ENCODE peak calls at places on chromosomes 6 and 20, in eight cellular contexts. One of them, this sample, is unnamed.
A peak's percentile ranks its signal among the peaks of the same experiment; 100 is the strongest.

GRCh38 chr6:44039839-44040350 is 87.4 kb downstream of the MRPL14 start:
- DNase-seq in ovary: no peak
- DNase-seq in uterus: no peak
- DNase-seq in stomach: no peak
- DNase-seq in A549: no peak
- DNase-seq in right lobe of liver: peak; percentile 27
- DNase-seq in spleen: peak; percentile 47
- DNase-seq in endothelial cell of umbilical vein: no peak
- DNase-seq in this sample: no peak

GRCh38 chr6:96781557-96781956 is 55.7 kb downstream of the GPR63 start:
- DNase-seq in spleen: no peak
- DNase-seq in endothelial cell of umbilical vein: no peak
- DNase-seq in stomach: no peak
- DNase-seq in A549: no peak
- DNase-seq in ovary: no peak
- DNase-seq in right lobe of liver: no peak
- DNase-seq in uterus: no peak
- DNase-seq in this sample: no peak

GRCh38 chr6:111087871-111088667 is 766 bp downstream of the SLC16A10 start:
- DNase-seq in endothelial cell of umbilical vein: peak; percentile 9
- DNase-seq in stomach: peak; percentile 44
- DNase-seq in spleen: no peak
- DNase-seq in ovary: peak; percentile 26
- DNase-seq in right lobe of liver: peak; percentile 60
- DNase-seq in uterus: no peak
- DNase-seq in A549: no peak
- DNase-seq in this sample: peak; percentile 15

GRCh38 chr6:147735924-147736323 is 227.4 kb downstream of the SAMD5 start:
- DNase-seq in ovary: no peak
- DNase-seq in stomach: no peak
- DNase-seq in uterus: no peak
- DNase-seq in A549: no peak
- DNase-seq in endothelial cell of umbilical vein: no peak
- DNase-seq in right lobe of liver: no peak
- DNase-seq in spleen: no peak
- DNase-seq in this sample: no peak

GRCh38 chr6:45724511-45724910 is 291.1 kb downstream of the CLIC5 start:
- DNase-seq in spleen: no peak
- DNase-seq in endothelial cell of umbilical vein: peak; percentile 87
- DNase-seq in uterus: no peak
- DNase-seq in ovary: peak; percentile 53
- DNase-seq in A549: no peak
- DNase-seq in right lobe of liver: no peak
- DNase-seq in stomach: no peak
- DNase-seq in this sample: peak; percentile 76

GRCh38 chr6:496649-497048 is 105.1 kb downstream of the IRF4 start:
- DNase-seq in right lobe of liver: no peak
- DNase-seq in uterus: no peak
- DNase-seq in endothelial cell of umbilical vein: no peak
- DNase-seq in A549: no peak
- DNase-seq in ovary: no peak
- DNase-seq in spleen: no peak
- DNase-seq in stomach: no peak
- DNase-seq in this sample: no peak

GRCh38 chr6:90375681-90376439 is 79.2 kb upstream of the BACH2 start:
- DNase-seq in right lobe of liver: no peak
- DNase-seq in endothelial cell of umbilical vein: no peak
- DNase-seq in A549: no peak
- DNase-seq in ovary: no peak
- DNase-seq in uterus: no peak
- DNase-seq in stomach: no peak
- DNase-seq in spleen: no peak
- DNase-seq in this sample: peak; percentile 26

GRCh38 chr6:166930354-166930891 is 25.9 kb downstream of the RNASET2 start:
- DNase-seq in endothelial cell of umbilical vein: no peak
- DNase-seq in uterus: no peak
- DNase-seq in stomach: no peak
- DNase-seq in right lobe of liver: no peak
- DNase-seq in spleen: peak; percentile 48
- DNase-seq in A549: no peak
- DNase-seq in ovary: no peak
- DNase-seq in this sample: no peak

GRCh38 chr6:87408721-87409155 is 966 bp downstream of the CFAP206 start:
- DNase-seq in A549: no peak
- DNase-seq in stomach: no peak
- DNase-seq in spleen: no peak
- DNase-seq in ovary: no peak
- DNase-seq in right lobe of liver: no peak
- DNase-seq in endothelial cell of umbilical vein: no peak
- DNase-seq in uterus: no peak
- DNase-seq in this sample: no peak

DNA sequence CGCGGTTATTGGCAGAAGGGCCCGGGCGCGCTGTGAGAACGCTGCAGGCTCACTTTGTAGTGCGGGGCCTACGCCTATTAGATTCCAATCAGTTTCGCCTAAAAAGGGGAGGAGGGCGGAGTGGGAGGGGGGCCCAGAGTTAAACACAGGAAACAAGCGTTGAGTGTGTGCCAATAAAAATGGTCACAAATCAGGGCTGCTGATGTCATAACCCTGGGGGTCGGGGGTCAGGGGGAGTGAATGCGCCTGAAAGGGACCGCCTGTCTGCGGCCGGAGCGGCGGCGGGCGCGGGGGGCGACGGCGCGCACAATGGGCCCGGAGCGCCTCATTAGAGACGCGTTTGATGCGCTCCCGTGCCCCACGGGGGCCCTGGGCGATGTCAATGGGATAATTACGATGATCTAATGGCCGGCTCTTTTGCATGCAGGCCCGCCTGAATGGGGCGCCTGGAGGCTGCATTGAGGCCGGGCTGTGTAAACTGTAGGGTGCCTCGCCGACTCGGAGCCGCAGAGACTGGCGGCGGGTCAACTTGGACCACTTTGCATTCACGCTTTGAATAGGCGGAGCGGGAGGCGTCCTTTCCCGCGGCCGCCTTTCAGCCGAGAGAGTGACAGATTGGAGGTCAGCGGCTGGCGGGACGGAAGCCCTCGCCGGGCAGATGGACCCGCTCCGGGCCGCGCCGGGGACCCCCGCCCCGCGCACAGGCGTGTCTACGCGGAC is 296.0 kb downstream of the TFAP2C start:
- DNase-seq in right lobe of liver: no peak
- DNase-seq in ovary: no peak
- DNase-seq in endothelial cell of umbilical vein: no peak
- DNase-seq in uterus: no peak
- DNase-seq in spleen: no peak
- DNase-seq in A549: no peak
- DNase-seq in stomach: no peak
- DNase-seq in this sample: peak; percentile 24
- H3K4me3 ChIP-seq in right lobe of liver: no peak overlapping the region
- H3K4me3 ChIP-seq in ovary: no peak overlapping the region
- H3K4me3 ChIP-seq in endothelial cell of umbilical vein: no peak overlapping the region
- H3K4me3 ChIP-seq in uterus: no peak overlapping the region
- H3K4me3 ChIP-seq in spleen: no peak overlapping the region
- H3K4me3 ChIP-seq in A549: peak overlapping the region; percentile 50
- H3K4me3 ChIP-seq in stomach: peak overlapping the region; percentile 2
- H3K4me3 ChIP-seq in this sample: peak overlapping the region; percentile 37

DNA sequence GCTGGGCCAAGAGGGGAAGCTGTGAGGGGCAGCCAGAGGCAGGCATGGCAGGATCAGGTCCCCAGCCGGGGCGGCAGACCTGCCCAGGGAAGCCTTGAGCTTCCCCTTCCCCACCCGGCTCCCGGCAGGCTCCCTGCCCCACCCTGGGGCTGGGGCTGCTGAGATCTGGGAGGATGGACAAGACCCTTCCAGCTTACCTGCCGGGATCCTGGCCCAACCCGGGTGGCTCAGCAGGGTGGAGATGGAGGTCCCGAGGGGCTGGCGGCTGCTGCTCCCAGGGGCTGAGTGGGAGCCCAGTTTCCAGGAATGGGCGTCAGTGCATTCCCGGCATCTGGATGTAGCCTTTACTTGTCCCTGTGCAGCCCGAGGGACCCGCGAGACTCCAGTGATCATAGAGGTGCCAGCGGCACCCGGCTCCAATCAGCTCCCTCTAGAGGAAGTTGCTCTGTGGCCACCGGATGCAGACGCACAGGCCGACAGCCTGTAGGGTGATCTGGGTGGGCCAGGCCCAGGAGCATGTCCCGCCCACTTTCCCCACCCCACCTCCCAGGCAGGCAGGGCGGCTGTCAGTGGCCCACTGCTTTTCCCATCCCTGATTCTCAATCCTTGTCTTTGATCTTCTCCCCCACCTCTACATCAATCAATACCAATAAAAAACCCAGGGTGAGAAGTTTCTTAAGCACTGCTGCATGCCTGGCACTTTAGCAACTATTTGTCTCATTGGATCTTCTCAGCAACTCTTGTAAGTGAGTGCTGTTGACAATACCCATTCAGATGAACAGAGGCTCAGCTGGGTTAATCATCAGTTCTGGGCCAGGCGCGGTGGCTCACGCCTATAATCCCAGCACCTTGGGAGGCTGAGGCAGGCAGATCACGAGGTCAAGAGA is at the start of gene BAK1:
- DNase-seq in spleen: peak; percentile 99
- DNase-seq in stomach: peak; percentile 93
- DNase-seq in uterus: peak; percentile 92
- DNase-seq in endothelial cell of umbilical vein: peak; percentile 91
- DNase-seq in right lobe of liver: peak; percentile 91
- DNase-seq in ovary: peak; percentile 88
- DNase-seq in A549: peak; percentile 88
- DNase-seq in this sample: peak; percentile 95
- TF ChIP-seq POLR2A in spleen: no peak
- TF ChIP-seq POLR2A in stomach: peak; percentile 38
- TF ChIP-seq POLR2A in uterus: peak; percentile 66
- TF ChIP-seq POLR2A in endothelial cell of umbilical vein: peak; percentile 84
- TF ChIP-seq POLR2A in right lobe of liver: peak; percentile 80
- TF ChIP-seq POLR2A in ovary: peak; percentile 47
- TF ChIP-seq POLR2A in A549: peak; percentile 59
- TF ChIP-seq POLR2A in this sample: peak; percentile 45

GRCh38 chr20:46399401-46399800 is 7.0 kb downstream of the ELMO2 start:
- DNase-seq in uterus: no peak
- DNase-seq in stomach: no peak
- DNase-seq in spleen: no peak
- DNase-seq in right lobe of liver: no peak
- DNase-seq in A549: no peak
- DNase-seq in ovary: no peak
- DNase-seq in endothelial cell of umbilical vein: no peak
- DNase-seq in this sample: no peak

GRCh38 chr20:46402236-46402886 is 4.1 kb downstream of the ELMO2 start:
- DNase-seq in A549: no peak
- DNase-seq in spleen: no peak
- DNase-seq in stomach: no peak
- DNase-seq in endothelial cell of umbilical vein: no peak
- DNase-seq in uterus: no peak
- DNase-seq in right lobe of liver: no peak
- DNase-seq in ovary: no peak
- DNase-seq in this sample: no peak

GRCh38 chr20:46400253-46400652 is 6.2 kb downstream of the ELMO2 start:
- DNase-seq in A549: no peak
- DNase-seq in stomach: no peak
- DNase-seq in uterus: peak; percentile 27
- DNase-seq in endothelial cell of umbilical vein: peak; percentile 40
- DNase-seq in spleen: no peak
- DNase-seq in ovary: no peak
- DNase-seq in right lobe of liver: no peak
- DNase-seq in this sample: peak; percentile 61

GRCh38 chr20:46401478-46401860 is 4.9 kb downstream of the ELMO2 start:
- DNase-seq in uterus: no peak
- DNase-seq in stomach: no peak
- DNase-seq in right lobe of liver: no peak
- DNase-seq in endothelial cell of umbilical vein: no peak
- DNase-seq in spleen: no peak
- DNase-seq in ovary: no peak
- DNase-seq in A549: no peak
- DNase-seq in this sample: no peak

DNA sequence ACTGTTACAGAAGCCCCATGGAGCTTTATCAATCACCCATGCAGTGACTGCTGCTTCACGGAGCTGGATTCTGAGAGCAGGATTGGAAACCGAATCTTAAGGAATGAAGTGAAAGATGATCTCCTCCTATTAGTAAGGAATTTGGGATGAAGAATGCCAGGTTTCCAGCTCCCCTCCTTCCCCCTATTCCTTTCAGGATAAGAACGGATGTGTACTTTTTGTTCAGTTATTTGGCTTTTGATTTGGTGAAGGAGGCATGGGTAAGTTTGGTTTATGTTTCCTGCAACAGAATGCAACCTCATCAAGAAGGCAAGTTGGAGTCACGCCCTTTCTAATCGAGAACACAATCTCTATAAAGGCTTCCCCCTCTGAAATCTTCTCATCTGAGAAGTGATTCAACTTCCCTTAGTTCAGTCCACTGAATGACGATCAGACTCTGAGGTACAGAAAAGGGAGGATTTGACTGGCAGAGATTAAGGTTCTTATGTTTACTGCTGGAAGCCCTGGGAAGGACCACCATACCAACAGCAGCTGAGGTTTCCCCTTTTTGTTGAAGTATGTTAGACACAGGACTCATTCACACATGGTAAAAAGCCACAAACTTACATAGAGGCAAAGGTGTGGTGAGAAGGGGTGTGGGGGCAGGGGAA is 5.5 kb downstream of the ELMO2 start:
- DNase-seq in spleen: no peak
- DNase-seq in endothelial cell of umbilical vein: peak; percentile 32
- DNase-seq in stomach: no peak
- DNase-seq in uterus: no peak
- DNase-seq in A549: no peak
- DNase-seq in ovary: no peak
- DNase-seq in right lobe of liver: no peak
- DNase-seq in this sample: no peak
- H3K4me3 ChIP-seq in spleen: no peak overlapping the region
- H3K4me3 ChIP-seq in endothelial cell of umbilical vein: no peak overlapping the region
- H3K4me3 ChIP-seq in stomach: no peak overlapping the region
- H3K4me3 ChIP-seq in uterus: no peak overlapping the region
- H3K4me3 ChIP-seq in A549: no peak overlapping the region
- H3K4me3 ChIP-seq in ovary: no peak overlapping the region
- H3K4me3 ChIP-seq in right lobe of liver: no peak overlapping the region
- H3K4me3 ChIP-seq in this sample: no peak overlapping the region

DNA sequence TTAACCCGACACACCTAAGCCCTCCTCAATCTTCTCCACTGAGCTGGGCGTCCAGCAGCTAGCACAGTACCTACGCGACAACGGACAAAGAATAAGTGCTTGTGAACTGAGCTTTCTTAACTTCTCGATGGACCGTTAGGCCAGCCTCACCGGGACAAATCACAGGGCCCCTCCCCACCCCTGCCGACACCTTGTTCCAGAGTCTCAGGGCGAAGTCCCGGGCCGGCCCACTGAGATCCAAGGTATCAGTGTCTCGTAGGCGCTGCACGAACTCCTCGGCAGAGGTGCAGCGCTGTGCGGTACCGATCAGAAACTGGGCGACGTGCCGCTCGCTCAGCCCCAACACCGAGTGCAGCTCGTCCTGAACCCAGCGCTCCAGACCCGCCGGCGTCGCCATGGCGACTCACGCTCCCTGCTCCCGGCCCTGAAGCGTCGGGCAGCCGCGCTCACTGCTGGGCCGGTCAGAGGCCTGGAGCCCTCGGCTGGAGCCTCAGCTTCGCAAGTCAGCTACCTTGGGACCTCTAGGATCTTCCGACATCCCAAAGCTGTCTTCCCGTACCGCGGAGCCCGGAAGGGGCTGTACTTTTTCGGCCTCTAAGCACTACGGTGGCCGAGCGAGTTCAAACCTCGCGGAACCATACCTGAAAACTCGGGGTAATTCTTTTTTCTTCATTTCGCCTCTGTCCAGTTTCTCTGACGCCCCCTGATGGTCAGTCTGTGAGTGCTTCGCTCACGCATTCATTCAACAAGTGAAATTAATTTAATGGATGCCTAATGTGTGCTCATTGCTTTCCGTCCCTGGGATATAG is at the start of gene DHX16:
- DNase-seq in uterus: peak; percentile 98
- DNase-seq in stomach: peak; percentile 96
- DNase-seq in spleen: peak; percentile 95
- DNase-seq in endothelial cell of umbilical vein: peak; percentile 97
- DNase-seq in A549: peak; percentile 97
- DNase-seq in ovary: peak; percentile 94
- DNase-seq in right lobe of liver: peak; percentile 94
- DNase-seq in this sample: peak; percentile 97
- TF ChIP-seq POLR2A in uterus: peak; percentile 36
- TF ChIP-seq POLR2A in stomach: no peak
- TF ChIP-seq POLR2A in spleen: peak; percentile 34
- TF ChIP-seq POLR2A in endothelial cell of umbilical vein: peak; percentile 85
- TF ChIP-seq POLR2A in A549: peak; percentile 24
- TF ChIP-seq POLR2A in ovary: peak; percentile 18
- TF ChIP-seq POLR2A in right lobe of liver: peak; percentile 44
- TF ChIP-seq POLR2A in this sample: no peak

This sample was measured in testis.